ENCODE peak calls at places on chromosomes 5 and 9, in seven cellular contexts. M is cardiac fibroblast, B is HCT116, F is foreskin fibroblast, E is astrocyte of the spinal cord, I is pancreas, Y is mucosa of descending colon. X is an unnamed sample.

GRCh38 chr9:69132391-69132790 is 41.7 kb upstream of the TJP2 start:
- DNase-seq in Y (no peak), E (no peak), I (no peak), M (no peak), B (no peak), F (no peak), X (no peak)

GRCh38 chr5:159518361-159518760 is 188.1 kb upstream of the IL12B start:
- DNase-seq in Y (no peak), I (no peak), B (no peak), M (peak; percentile 29), E (peak; percentile 69), F (no peak), X (peak; percentile 75)

GRCh38 chr9:97276310-97276852 is 31.1 kb upstream of the CCDC180 start:
- DNase-seq in Y (no peak), E (no peak), F (no peak), M (no peak), I (no peak), B (no peak), X (no peak)

GRCh38 chr5:116437922-116438578 is 136.6 kb downstream of the SEMA6A start:
- DNase-seq in Y (no peak), B (no peak), F (no peak), I (no peak), E (no peak), M (no peak), X (no peak)

GRCh38 chr9:121317737-121318630 is 50.0 kb downstream of the GSN start:
- DNase-seq in M (no peak), B (no peak), Y (no peak), E (no peak), F (no peak), I (peak; percentile 87), X (peak; percentile 38)

GRCh38 chr5:1647580-1647979 is 123.8 kb upstream of the LPCAT1 start:
- DNase-seq in B (no peak), M (no peak), E (no peak), I (no peak), F (no peak), Y (no peak), X (no peak)

GRCh38 chr5:145797336-145797735 is 37.8 kb downstream of the PRELID2 start:
- DNase-seq in B (no peak), E (peak; percentile 41), Y (no peak), M (peak; percentile 67), F (peak; percentile 40), I (no peak), X (peak; percentile 12)

GRCh38 chr5:10377081-10377480 is 23.6 kb downstream of the MARCHF6 start:
- DNase-seq in Y (no peak), E (no peak), B (no peak), I (no peak), M (no peak), F (no peak), X (no peak)

GRCh38 chr9:36141288-36141687 is 4.8 kb downstream of the GLIPR2 start:
- DNase-seq in F (peak; percentile 32), M (peak; percentile 47), I (no peak), Y (no peak), B (no peak), E (no peak), X (peak; percentile 46)

GRCh38 chr9:4324513-4324912 is 24.6 kb upstream of the GLIS3 start:
- DNase-seq in M (peak; percentile 85), F (peak; percentile 67), Y (no peak), B (no peak), E (peak; percentile 85), I (no peak), X (peak; percentile 97)

GRCh38 chr9:81372628-81373191 is 316.6 kb downstream of the TLE1 start:
- DNase-seq in Y (no peak), E (no peak), F (no peak), I (no peak), B (no peak), M (peak; percentile 49), X (peak; percentile 44)

GRCh38 chr5:152514827-152515397 is 109.8 kb upstream of the NMUR2 start:
- DNase-seq in E (peak; percentile 14), I (no peak), F (peak; percentile 2), Y (no peak), B (peak; percentile 8), M (peak; percentile 44), X (peak; percentile 28)

GRCh38 chr9:69089491-69089890 is 53.9 kb downstream of the FXN start:
- DNase-seq in F (no peak), Y (no peak), E (no peak), M (no peak), I (no peak), B (no peak), X (no peak)

GRCh38 chr9:98491231-98491651 is 217.5 kb downstream of the GABBR2 start:
- DNase-seq in I (no peak), F (no peak), B (no peak), Y (no peak), E (no peak), M (no peak), X (no peak)

GRCh38 chr9:34550016-34550680 is 27.4 kb upstream of the ENHO start:
- DNase-seq in F (no peak), B (no peak), I (peak; percentile 33), Y (no peak), E (no peak), M (no peak), X (no peak)

GRCh38 chr9:4640027-4640426 is 22.1 kb upstream of the PLPP6 start:
- DNase-seq in F (no peak), E (peak; percentile 38), I (no peak), Y (no peak), B (peak; percentile 31), M (peak; percentile 51), X (peak; percentile 45)

GRCh38 chr5:35618791-35619190 is 1.1 kb downstream of the SPEF2 start:
- DNase-seq in I (no peak), Y (no peak), B (no peak), E (no peak), F (no peak), M (no peak), X (peak; percentile 2)
- H3K4me3 ChIP-seq in I (peak overlapping the region; percentile 56), Y (no peak overlapping the region), B (peak overlapping the region; percentile 89), E (no peak overlapping the region), F (peak overlapping the region; percentile 88), M (no peak overlapping the region), X (peak overlapping the region; percentile 90)

GRCh38 chr9:82560457-82560904 is 502.5 kb downstream of the RASEF start:
- DNase-seq in E (no peak), I (peak; percentile 29), B (no peak), F (no peak), M (no peak), Y (no peak), X (no peak)
- TF ChIP-seq CTCF in E (no peak), I (no peak), B (no peak), F (no peak), M (no peak), Y (no peak), X (no peak)

DNA sequence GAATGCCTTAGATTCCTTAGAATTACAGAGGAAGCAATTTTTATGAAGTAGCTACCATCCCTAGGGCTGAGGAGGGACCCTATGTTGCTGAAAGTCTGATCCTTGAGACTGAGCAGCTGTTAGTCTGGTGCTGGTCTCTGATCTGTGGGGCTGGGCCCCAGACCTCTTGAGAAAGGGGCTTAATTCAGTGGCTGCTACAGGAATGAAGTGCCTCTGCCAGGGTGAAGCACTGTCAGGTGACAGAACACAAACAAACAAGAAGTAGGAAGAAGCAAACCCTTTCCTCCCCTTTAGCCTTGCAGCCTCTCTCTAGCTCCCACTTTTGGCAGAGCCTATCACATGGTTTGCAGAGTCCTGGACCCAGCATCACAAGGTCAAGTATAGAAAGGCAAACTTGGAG is 64.0 kb upstream of the STC2 start:
- DNase-seq in Y (no peak), I (no peak), B (no peak), E (no peak), M (no peak), F (no peak), X (no peak)
- H3K4me3 ChIP-seq in Y (no peak overlapping the region), I (no peak overlapping the region), B (no peak overlapping the region), E (no peak overlapping the region), M (no peak overlapping the region), F (no peak overlapping the region), X (no peak overlapping the region)

GRCh38 chr9:15332939-15333338 is 25.9 kb upstream of the TTC39B start:
- DNase-seq in Y (no peak), F (no peak), B (no peak), M (no peak), E (no peak), I (no peak), X (no peak)
- TF ChIP-seq CTCF in Y (no peak), F (no peak), B (no peak), M (no peak), E (no peak), I (no peak), X (no peak)

GRCh38 chr9:14909631-14910177 is 524 bp downstream of the FREM1 start:
- DNase-seq in F (no peak), Y (no peak), I (no peak), E (no peak), M (no peak), B (no peak), X (no peak)
- H3K4me3 ChIP-seq in F (peak overlapping the region; percentile 39), Y (no peak overlapping the region), I (peak overlapping the region; percentile 33), E (no peak overlapping the region), M (no peak overlapping the region), B (no peak overlapping the region), X (no peak overlapping the region)

X was measured in fibroblast of the aortic adventitia.